ENCODE peak calls at places on chromosomes 1 and 21, in four cellular contexts. One of them, this sample, is unnamed.

GRCh38 chr1:50976111-50976889 is 6.3 kb downstream of the CDKN2C start:
- DNase-seq in ovary: no peak
- DNase-seq in IMR-90: no peak
- DNase-seq in lung: no peak
- DNase-seq in this sample: no peak

GRCh38 chr21:32813265-32813903 is 41.8 kb upstream of the PAXBP1 start:
- DNase-seq in ovary: peak
- DNase-seq in IMR-90: no peak
- DNase-seq in lung: no peak
- DNase-seq in this sample: no peak

GRCh38 chr1:30668026-30668425 is 55.4 kb downstream of the MATN1 start:
- DNase-seq in ovary: peak
- DNase-seq in IMR-90: peak
- DNase-seq in lung: no peak
- DNase-seq in this sample: no peak

GRCh38 chr21:45423201-45423955 is 18.4 kb downstream of the COL18A1 start:
- DNase-seq in ovary: peak
- DNase-seq in IMR-90: no peak
- DNase-seq in lung: no peak
- DNase-seq in this sample: no peak

GRCh38 chr1:23718482-23718881 is 24.8 kb upstream of the ELOA start:
- DNase-seq in ovary: no peak
- DNase-seq in IMR-90: peak
- DNase-seq in lung: no peak
- DNase-seq in this sample: no peak

GRCh38 chr1:234994411-234995295 is 134.0 kb downstream of the TOMM20 start:
- DNase-seq in ovary: no peak
- DNase-seq in IMR-90: no peak
- DNase-seq in lung: no peak
- DNase-seq in this sample: no peak

GRCh38 chr1:204410764-204411450 is 710 bp downstream of the PPP1R15B start:
- DNase-seq in ovary: no peak
- DNase-seq in IMR-90: peak
- DNase-seq in lung: peak
- DNase-seq in this sample: no peak

GRCh38 chr1:26602378-26602959 is 72.9 kb downstream of the RPS6KA1 start:
- DNase-seq in ovary: no peak
- DNase-seq in IMR-90: peak
- DNase-seq in lung: no peak
- DNase-seq in this sample: no peak

GRCh38 chr1:60245371-60245770 is 171.8 kb upstream of the C1orf87 start:
- DNase-seq in ovary: no peak
- DNase-seq in IMR-90: no peak
- DNase-seq in lung: no peak
- DNase-seq in this sample: no peak

DNA sequence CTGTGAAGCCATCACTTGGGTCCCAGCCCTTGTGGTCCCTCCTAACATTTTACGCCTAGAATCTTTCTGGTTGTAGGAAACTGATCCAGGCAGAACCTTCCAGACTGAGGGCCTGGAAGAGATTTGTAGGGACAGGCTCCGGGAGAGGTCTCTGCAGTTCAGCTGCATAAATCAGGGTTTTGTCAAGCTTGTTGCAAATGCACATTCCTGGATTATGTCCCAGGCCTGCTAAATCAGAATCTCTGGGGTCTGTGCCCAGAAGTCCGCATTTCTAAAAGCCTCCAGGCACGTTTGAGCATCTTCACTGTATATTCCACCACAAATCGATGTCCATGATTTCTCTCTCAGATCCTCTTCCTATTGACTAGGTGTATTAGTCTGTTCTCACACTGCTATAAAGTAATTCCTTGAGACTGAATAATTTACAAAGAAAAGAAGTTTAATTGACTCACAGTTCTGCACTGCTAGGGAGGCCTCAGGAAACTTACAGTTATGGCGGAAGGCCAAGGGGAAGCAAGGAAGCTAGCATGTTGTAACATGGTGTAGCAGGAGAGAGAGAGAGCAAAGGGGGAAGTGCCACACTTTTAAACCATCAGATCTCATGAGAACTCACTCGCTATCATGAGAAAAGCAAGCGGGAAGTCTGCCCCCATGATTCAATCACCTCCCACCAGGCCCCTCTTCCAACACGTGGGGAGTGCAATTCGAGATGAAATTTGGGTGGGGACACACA is 1.3 kb upstream of the FHAD1 start:
- DNase-seq in ovary: no peak
- DNase-seq in IMR-90: peak
- DNase-seq in lung: no peak
- DNase-seq in this sample: peak
- H3K27ac ChIP-seq in ovary: no peak
- H3K27ac ChIP-seq in IMR-90: peak
- H3K27ac ChIP-seq in lung: no peak
- H3K27ac ChIP-seq in this sample: peak

GRCh38 chr1:94160811-94161210 is 39.9 kb upstream of the ABCA4 start:
- DNase-seq in ovary: no peak
- DNase-seq in IMR-90: peak
- DNase-seq in lung: no peak
- DNase-seq in this sample: no peak

GRCh38 chr1:94156226-94156625 is 35.3 kb upstream of the ABCA4 start:
- DNase-seq in ovary: no peak
- DNase-seq in IMR-90: peak
- DNase-seq in lung: no peak
- DNase-seq in this sample: no peak

GRCh38 chr1:94153133-94153532 is 32.2 kb upstream of the ABCA4 start:
- DNase-seq in ovary: no peak
- DNase-seq in IMR-90: no peak
- DNase-seq in lung: no peak
- DNase-seq in this sample: no peak

DNA sequence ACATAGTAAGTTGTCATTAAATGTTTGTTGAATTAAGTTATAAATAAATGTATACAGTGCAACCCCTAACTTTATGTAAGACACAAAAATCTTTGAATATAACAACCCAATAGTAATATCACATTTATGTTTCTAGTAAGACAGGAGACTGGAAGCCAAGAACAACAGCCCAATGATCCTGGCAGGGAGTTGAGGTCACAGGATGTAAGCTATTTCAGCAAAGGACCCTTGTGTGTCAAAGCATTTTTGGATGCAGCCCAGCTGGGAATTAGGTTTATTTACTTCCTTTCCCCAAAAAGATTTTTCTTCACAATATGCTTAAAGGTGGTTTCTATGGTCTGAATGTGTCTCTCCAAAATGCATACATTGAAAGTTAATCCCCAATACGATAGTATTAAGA is 34.0 kb upstream of the ABCA4 start:
- DNase-seq in ovary: no peak
- DNase-seq in IMR-90: no peak
- DNase-seq in lung: no peak
- DNase-seq in this sample: no peak
- H3K27ac ChIP-seq in ovary: no peak
- H3K27ac ChIP-seq in IMR-90: no peak
- H3K27ac ChIP-seq in lung: no peak
- H3K27ac ChIP-seq in this sample: no peak

GRCh38 chr21:37153935-37154350 is 80.9 kb downstream of the TTC3 start:
- DNase-seq in ovary: peak
- DNase-seq in IMR-90: peak
- DNase-seq in lung: no peak
- DNase-seq in this sample: no peak
- H3K27ac ChIP-seq in ovary: no peak
- H3K27ac ChIP-seq in IMR-90: peak
- H3K27ac ChIP-seq in lung: no peak
- H3K27ac ChIP-seq in this sample: peak

GRCh38 chr1:188122646-188123045 is 1293.9 kb downstream of the PLA2G4A start:
- DNase-seq in ovary: no peak
- DNase-seq in IMR-90: no peak
- DNase-seq in lung: no peak
- DNase-seq in this sample: peak
- H3K27ac ChIP-seq in ovary: no peak
- H3K27ac ChIP-seq in IMR-90: no peak
- H3K27ac ChIP-seq in lung: no peak
- H3K27ac ChIP-seq in this sample: no peak

GRCh38 chr1:99579691-99580171 is 66.2 kb upstream of the PALMD start:
- DNase-seq in ovary: no peak
- DNase-seq in IMR-90: no peak
- DNase-seq in lung: no peak
- DNase-seq in this sample: no peak

DNA sequence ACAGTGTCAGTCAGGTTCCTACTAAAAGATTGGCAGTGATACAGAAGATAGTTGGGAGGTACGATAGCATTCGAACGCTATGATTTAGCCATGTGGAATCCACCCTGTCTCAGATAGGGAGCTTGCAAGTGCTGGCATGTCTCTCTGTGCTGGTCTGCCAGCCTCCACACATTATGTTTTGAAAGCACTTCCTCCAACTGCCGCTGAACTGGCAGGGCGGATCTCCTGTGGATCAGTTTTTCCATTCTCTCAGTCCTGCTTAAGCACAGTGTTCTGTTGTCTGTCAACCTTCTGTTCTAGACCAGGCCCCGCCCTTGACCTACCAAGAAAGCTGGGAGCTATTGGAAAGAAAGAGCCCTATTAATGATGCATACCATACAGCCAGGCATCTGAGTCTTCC is 65.5 kb upstream of the PALMD start:
- DNase-seq in ovary: no peak
- DNase-seq in IMR-90: no peak
- DNase-seq in lung: no peak
- DNase-seq in this sample: peak
- H3K27ac ChIP-seq in ovary: no peak
- H3K27ac ChIP-seq in IMR-90: no peak
- H3K27ac ChIP-seq in lung: peak
- H3K27ac ChIP-seq in this sample: peak

GRCh38 chr1:221437924-221438323 is 304.0 kb downstream of the DUSP10 start:
- DNase-seq in ovary: no peak
- DNase-seq in IMR-90: peak
- DNase-seq in lung: no peak
- DNase-seq in this sample: no peak
- H3K27ac ChIP-seq in ovary: no peak
- H3K27ac ChIP-seq in IMR-90: no peak
- H3K27ac ChIP-seq in lung: no peak
- H3K27ac ChIP-seq in this sample: no peak

GRCh38 chr1:55206210-55206609 is 9.0 kb downstream of the USP24 start:
- DNase-seq in ovary: no peak
- DNase-seq in IMR-90: no peak
- DNase-seq in lung: no peak
- DNase-seq in this sample: no peak
- H3K27ac ChIP-seq in ovary: no peak
- H3K27ac ChIP-seq in IMR-90: no peak
- H3K27ac ChIP-seq in lung: no peak
- H3K27ac ChIP-seq in this sample: no peak

DNA sequence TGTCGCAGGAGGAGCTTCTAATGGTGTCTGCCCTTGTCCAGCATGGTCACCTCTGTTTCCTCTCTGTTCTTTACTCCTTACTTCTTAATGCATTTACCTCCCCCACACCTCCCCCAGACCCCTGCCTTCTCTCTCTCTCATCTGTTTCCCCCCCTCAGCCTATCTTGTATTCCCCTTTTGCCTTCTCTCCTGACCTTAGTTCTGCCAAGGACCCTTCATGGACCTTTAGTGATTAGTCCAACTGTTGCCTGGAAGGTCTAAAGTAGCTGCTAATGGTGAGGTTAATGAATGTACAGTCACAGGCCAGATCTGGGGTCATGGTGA is 42.3 kb upstream of the PPP2R5A start:
- DNase-seq in ovary: no peak
- DNase-seq in IMR-90: no peak
- DNase-seq in lung: no peak
- DNase-seq in this sample: no peak
- H3K27ac ChIP-seq in ovary: no peak
- H3K27ac ChIP-seq in IMR-90: no peak
- H3K27ac ChIP-seq in lung: peak
- H3K27ac ChIP-seq in this sample: no peak